ENCODE peak calls at places on chromosomes 5 and 9, in four cellular contexts. F, D, P and A are unnamed samples.

GRCh38 chr9:13083973-13084528 is 195.4 kb downstream of the MPDZ start:
- DNase-seq in P (peak), D (no peak), F (no peak), A (no peak)

GRCh38 chr9:125997510-125997823 is 250.3 kb downstream of the PBX3 start:
- DNase-seq in P (no peak), F (peak), D (no peak), A (peak)

GRCh38 chr5:78964889-78965288 is 20.2 kb downstream of the ARSB start:
- DNase-seq in P (no peak), F (no peak), D (no peak), A (no peak)

GRCh38 chr9:126678989-126679388 is 65.3 kb downstream of the LMX1B start:
- DNase-seq in P (no peak), F (no peak), D (no peak), A (no peak)

GRCh38 chr5:172048539-172049101 is 42.2 kb upstream of the FBXW11 start:
- DNase-seq in D (no peak), P (no peak), F (no peak), A (no peak)

GRCh38 chr5:39775058-39775457 is 350.3 kb upstream of the DAB2 start:
- DNase-seq in F (no peak), P (no peak), D (no peak), A (no peak)

GRCh38 chr5:36607114-36607561 is 732 bp downstream of the SLC1A3 start:
- DNase-seq in D (no peak), F (peak), P (no peak), A (no peak)

GRCh38 chr5:157540707-157541451 is 34.7 kb downstream of the ADAM19 start:
- DNase-seq in F (peak), P (no peak), D (no peak), A (no peak)

GRCh38 chr5:102554728-102555127 is 55.9 kb upstream of the SLCO6A1 start:
- DNase-seq in P (no peak), F (no peak), D (no peak), A (no peak)
- TF ChIP-seq CTCF in P (no peak), F (peak), D (no peak), A (peak)

GRCh38 chr9:2857564-2858198 is 13.8 kb upstream of the PUM3 start:
- DNase-seq in D (peak), F (no peak), P (no peak), A (no peak)

GRCh38 chr9:2856400-2856799 is 12.5 kb upstream of the PUM3 start:
- DNase-seq in D (no peak), F (no peak), P (no peak), A (no peak)

GRCh38 chr9:2863831-2864230 is 19.9 kb upstream of the PUM3 start:
- DNase-seq in D (no peak), F (no peak), P (no peak), A (no peak)

GRCh38 chr9:2854617-2855016 is 10.7 kb upstream of the PUM3 start:
- DNase-seq in P (no peak), D (no peak), F (no peak), A (no peak)

DNA sequence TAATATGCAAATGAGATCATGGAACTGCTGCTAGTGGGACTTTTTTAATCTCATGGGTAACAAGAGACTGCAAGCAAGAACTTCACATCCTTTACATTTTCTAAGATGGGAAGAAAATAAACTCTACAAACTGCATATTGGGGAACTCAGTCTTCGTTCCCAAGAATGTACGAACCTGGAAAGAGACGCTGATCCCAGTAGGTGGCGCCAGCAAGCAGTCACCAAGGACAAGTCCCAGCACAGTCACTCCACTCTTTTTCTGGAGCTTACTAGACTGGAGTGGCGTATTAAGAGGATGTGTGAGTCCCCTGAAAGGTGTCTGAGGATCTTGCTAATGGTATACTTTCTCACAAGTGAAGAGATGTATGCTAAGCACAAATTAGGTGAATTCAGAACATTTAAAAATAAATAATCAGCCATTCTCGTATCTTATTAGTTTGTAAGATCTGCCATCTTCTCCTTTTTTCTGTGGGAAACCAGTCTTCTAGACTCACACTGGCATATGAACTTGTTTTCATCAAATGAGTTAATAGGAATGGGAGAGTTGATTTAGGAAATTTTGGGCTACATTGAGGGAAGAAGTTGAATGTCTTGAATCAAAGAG is 16.0 kb upstream of the PUM3 start:
- DNase-seq in D (peak), F (peak), P (no peak), A (no peak)
- TF ChIP-seq CTCF in D (peak), F (peak), P (peak), A (peak)

GRCh38 chr9:129198737-129199435 is 20.8 kb upstream of the IER5L start:
- DNase-seq in D (no peak), F (no peak), P (no peak), A (no peak)
- TF ChIP-seq CTCF in D (no peak), F (no peak), P (peak), A (no peak)

DNA sequence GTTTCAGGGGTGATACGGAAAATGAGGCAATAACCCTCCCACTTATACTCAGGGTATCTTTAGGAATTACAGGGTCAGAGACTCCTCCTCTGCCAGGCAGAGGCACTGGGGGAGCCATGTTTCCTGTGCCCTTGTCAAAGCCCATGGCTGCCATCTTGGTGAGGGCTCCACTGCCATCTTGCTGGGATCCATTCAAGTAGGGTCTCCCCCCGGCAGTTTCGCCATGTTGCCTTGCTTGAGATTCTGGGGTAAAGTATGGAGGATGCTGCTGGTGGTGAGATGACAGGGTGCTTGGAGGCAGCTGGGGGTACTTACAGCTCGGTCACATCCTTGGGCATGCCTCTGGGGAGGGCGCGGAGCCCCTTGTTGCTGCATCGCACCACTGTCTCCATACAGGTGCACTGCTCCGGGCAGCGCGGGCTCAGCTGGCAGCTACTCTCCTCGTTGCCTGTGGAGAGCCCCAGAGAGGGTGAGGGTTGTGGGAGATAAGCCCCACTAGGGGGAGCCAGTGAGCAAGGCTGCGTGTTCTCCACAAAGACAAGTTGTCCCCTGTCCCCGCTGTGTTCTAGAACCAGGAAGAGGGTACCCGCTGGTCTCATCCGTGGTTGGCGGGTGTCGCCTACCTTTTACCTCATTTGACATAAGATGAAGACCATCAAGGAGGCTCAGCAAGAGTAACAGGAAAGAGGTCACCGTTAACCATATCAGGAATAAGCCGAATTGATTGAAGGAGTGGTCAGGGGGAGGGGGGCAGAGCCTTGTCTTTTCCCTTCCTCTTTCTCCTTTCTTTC is 169.0 kb upstream of the PANK3 start:
- DNase-seq in D (peak), F (peak), P (peak), A (no peak)
- TF ChIP-seq CTCF in D (peak), F (peak), P (peak), A (peak)

DNA sequence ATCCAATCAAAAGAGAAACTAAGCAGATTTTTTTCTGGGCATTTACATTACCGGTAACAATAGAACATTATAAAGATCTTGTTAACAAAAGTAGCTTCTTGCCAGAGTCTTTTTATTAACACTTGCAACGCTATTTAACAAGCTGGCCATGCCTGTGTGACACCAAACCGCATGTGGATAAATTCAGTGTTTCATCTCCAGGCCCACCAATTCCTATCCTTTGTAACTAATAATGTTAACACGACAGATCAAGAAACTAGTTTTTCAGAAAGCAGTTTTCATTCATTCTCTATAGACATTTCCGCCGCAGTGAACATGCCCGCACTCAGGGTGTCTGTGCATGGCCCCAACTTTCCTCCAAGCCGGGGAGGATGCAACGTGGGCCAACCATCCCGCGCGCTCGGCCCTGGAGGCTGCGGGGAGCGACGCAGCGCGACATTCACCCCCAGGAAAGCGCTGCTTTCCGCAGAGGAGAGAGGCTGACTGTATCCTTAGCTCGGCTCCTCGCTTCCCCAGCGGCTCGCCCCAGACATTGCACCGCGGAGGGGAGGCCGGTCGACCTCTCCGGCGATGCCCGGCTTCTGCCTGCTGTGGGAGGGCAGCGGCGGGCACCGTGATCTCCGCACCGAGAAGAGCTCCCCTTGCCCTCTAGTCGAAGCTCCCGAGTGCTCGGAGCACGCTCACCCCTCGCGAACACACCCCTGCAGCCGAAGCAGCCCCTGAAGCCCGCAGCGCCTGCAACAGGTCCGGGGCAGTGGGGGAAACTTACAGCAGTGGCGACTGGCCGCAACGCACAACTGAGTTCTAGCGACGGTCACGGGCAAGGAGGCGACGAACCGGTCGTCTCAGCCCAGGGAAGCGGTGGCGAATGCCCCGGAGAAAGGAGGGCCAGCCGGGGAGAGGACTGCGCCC is 734 bp downstream of the ENC1 start:
- DNase-seq in P (no peak), D (no peak), F (peak), A (peak)
- TF ChIP-seq CTCF in P (no peak), D (no peak), F (peak), A (no peak)

GRCh38 chr9:107043886-107044285 is 180.9 kb downstream of the ZNF462 start:
- DNase-seq in D (no peak), F (no peak), P (no peak), A (no peak)

GRCh38 chr9:107046692-107047091 is 183.7 kb downstream of the ZNF462 start:
- DNase-seq in F (no peak), D (no peak), P (no peak), A (no peak)

GRCh38 chr9:107049825-107050184 is 186.8 kb downstream of the ZNF462 start:
- DNase-seq in F (no peak), D (no peak), P (no peak), A (no peak)

GRCh38 chr9:107049046-107049824 is 186.3 kb downstream of the ZNF462 start:
- DNase-seq in D (no peak), P (no peak), F (no peak), A (no peak)

DNA sequence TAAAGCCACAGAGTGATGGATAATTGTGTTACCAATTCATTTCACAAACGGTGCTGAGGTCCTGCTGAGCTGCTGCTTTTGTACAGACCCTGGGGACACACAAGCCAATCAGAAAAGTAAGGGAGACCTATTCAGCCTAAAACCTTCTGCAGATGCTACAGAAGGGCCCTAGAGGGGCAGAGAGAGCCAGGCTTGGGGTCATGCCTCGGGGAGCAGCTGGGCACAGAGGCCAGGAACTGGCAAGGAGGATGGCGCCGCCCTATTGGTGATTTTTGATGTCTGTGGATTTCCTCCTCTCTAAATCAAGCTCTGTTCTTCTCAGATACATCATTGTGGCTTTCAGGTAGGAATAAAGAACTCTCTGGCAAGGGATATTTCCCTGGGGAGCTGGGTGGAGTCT is 181.9 kb downstream of the ZNF462 start:
- DNase-seq in D (no peak), P (no peak), F (no peak), A (no peak)
- TF ChIP-seq CTCF in D (no peak), P (peak), F (no peak), A (peak)

DNA sequence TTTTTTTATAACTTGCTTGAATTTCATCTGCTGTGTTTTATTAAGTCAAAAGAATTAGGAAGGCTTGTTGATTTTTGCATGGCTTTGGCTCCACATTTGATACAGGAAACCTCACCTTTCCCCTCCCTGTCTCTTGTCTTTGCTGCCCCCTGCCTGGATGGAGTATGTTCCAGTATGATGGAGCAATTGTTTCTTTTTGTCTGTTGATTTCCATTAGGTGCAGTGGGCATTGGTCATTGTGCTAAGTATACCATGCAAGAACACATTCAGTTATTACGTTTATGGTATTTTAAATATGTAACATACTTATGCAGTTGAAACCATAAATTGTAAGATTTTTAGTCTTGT is 19.6 kb downstream of the TJP2 start:
- DNase-seq in D (no peak), P (no peak), F (no peak), A (no peak)
- TF ChIP-seq CTCF in D (no peak), P (peak), F (no peak), A (no peak)

GRCh38 chr5:175696855-175697198 is 39.0 kb downstream of the HRH2 start:
- DNase-seq in D (peak), F (no peak), P (no peak), A (no peak)

GRCh38 chr5:175697846-175698245 is 40.0 kb downstream of the HRH2 start:
- DNase-seq in P (no peak), D (peak), F (no peak), A (peak)

GRCh38 chr5:175695161-175696126 is 37.6 kb downstream of the HRH2 start:
- DNase-seq in D (peak), P (no peak), F (no peak), A (peak)

GRCh38 chr5:175694371-175695160 is 36.7 kb downstream of the HRH2 start:
- DNase-seq in F (no peak), P (no peak), D (peak), A (peak)

DNA sequence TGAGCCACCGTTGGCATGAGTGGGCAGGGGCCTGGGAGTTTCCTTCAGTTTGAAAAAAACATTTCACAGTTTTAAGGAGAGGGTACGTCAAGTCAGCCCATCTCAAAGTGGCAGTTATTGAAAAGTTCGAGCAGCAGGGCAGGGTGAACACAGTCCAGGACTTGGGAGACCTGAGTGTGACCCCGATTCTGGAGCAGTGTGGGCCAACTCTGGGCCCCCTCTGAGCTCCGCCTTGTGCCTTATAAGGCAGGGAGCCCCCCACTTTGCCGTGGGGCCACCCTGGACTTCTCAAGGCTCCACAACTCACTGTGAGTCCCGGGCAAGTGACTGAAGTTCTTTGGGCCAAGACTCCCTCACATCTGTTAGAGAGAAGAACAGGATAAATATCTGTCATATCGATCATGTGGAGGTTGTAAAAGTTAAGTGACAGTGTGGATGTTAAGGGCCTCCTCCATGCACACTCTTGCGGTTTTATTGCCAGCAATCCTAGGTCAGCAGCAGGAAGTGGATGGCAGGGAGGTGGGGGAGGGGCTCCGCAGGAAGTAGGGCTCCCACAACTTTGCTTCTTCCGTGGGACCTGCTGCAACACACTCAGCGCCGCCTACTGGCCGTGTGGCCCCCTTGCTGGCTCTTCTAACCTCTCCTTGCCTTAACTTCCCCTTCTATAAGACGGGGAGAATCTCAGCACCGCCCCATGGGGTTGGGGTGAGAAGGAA is 38.4 kb downstream of the HRH2 start:
- DNase-seq in F (peak), D (peak), P (no peak), A (peak)
- TF ChIP-seq CTCF in F (peak), D (peak), P (peak), A (peak)

DNA sequence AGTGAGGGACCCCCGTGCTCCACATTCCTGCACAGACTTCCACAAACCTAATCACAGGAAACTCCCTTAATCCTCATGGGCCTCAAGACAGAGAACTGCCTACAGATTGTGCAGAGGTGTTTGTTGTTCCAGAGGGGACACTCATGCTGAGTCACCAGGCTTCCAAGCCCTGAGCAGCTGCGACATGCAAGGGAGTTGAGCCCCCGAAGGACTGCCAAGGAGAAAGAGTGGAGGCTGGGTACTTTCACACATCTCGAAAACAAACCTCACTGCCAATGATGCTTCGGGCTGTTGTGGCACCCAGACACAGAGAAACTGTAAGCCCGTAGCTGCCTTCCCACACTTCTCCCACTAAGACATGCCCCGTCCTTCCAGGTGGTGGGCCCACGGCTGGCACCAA is 480.8 kb downstream of the CDH12 start:
- DNase-seq in P (no peak), D (peak), F (no peak), A (peak)
- TF ChIP-seq CTCF in P (no peak), D (no peak), F (no peak), A (no peak)

DNA sequence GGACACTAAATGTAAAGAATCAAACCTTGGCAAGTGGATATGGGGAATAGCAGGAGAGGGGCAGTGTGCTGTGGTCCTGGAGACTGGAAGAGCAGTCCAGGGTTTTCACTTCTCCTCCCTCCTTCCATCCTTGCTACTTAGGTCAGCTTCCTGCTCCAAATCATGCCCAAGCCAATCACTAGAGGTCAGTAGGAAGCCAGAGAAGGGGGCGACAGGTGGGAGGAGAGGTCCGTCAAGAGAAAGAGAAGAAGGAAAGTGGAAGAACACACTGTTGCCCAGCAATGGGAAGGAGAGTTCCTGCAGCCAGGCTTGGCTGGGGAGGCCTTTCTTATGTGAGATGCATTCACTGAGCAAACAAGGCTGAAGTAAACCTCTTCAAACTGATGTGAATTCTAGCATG is 289.6 kb downstream of the DTWD2 start:
- DNase-seq in P (no peak), F (no peak), D (no peak), A (no peak)
- TF ChIP-seq CTCF in P (no peak), F (no peak), D (no peak), A (no peak)